ENCODE peak calls at places on chromosomes 6 and 20, in six cellular contexts. R is HTR-8/SVneo; M is stimulated activated naive CD8-positive, alpha-beta T cell treated with anti-CD3 and anti-CD28 coated beads, Interleukin-15, Interleukin-2, amounts not matched to agents 100 U/mL and 50 U/mL, for 24 hours; V is omental fat pad; O is H7; W is activated CD8-positive, alpha-beta memory T cell treated with anti-CD3 and anti-CD28 coated beads for 4 hours. J is an unnamed sample.

GRCh38 chr20:43963872-43964791 is 49.5 kb downstream of the TOX2 start:
- DNase-seq in R (no peak), M (no peak), V (no peak), O (no peak), W (no peak), J (no peak)

GRCh38 chr20:25136643-25137559 is 55.0 kb upstream of the VSX1 start:
- DNase-seq in R (peak), M (no peak), V (no peak), O (no peak), W (no peak), J (peak)

GRCh38 chr6:154868143-154868594 is 126.9 kb upstream of the TIAM2 start:
- DNase-seq in R (peak), M (no peak), V (no peak), O (peak), W (no peak), J (peak)

GRCh38 chr6:39188101-39188455 is 41.2 kb downstream of the KCNK5 start:
- DNase-seq in R (no peak), M (no peak), V (no peak), O (no peak), W (no peak), J (no peak)

GRCh38 chr6:75090574-75090973 is 115.3 kb downstream of the COL12A1 start:
- DNase-seq in R (no peak), M (no peak), V (no peak), O (no peak), W (no peak), J (no peak)

GRCh38 chr6:63839485-63839884 is 203.9 kb downstream of the PHF3 start:
- DNase-seq in R (no peak), M (no peak), V (no peak), O (no peak), W (no peak), J (no peak)

GRCh38 chr6:101689695-101690094 is 296.2 kb downstream of the GRIK2 start:
- DNase-seq in R (no peak), M (no peak), V (no peak), O (no peak), W (no peak), J (no peak)

GRCh38 chr6:30258204-30258603 is 45.0 kb upstream of the TRIM26 start:
- DNase-seq in R (no peak), M (peak), V (no peak), O (no peak), W (no peak), J (no peak)

GRCh38 chr6:112912351-112913101 is 565.4 kb downstream of the RFPL4B start:
- DNase-seq in R (no peak), M (no peak), V (no peak), O (peak), W (no peak), J (no peak)

GRCh38 chr20:57654363-57654997 is 34.3 kb upstream of the ZBP1 start:
- DNase-seq in R (peak), M (peak), V (peak), O (peak), W (peak), J (peak)

GRCh38 chr6:95866732-95867131 is 149.0 kb upstream of the FUT9 start:
- DNase-seq in R (no peak), M (no peak), V (no peak), O (peak), W (no peak), J (peak)

GRCh38 chr6:41958022-41958856 is 16.6 kb upstream of the CCND3 start:
- DNase-seq in R (no peak), M (no peak), V (no peak), O (no peak), W (no peak), J (no peak)

GRCh38 chr20:13771853-13772453 is 12.8 kb downstream of the ESF1 start:
- DNase-seq in R (peak), M (no peak), V (no peak), O (peak), W (no peak), J (peak)

J was measured in mesendoderm.